ENCODE peak calls at places on chromosome X, in ten cellular contexts. D is AG10803; N is NCI-H1105 treated with DMSO at 0.1 percent for 48 hours; C is activated CD8-positive, alpha-beta memory T cell treated with anti-CD3 and anti-CD28 coated beads for 4 hours; S is hepatocyte; A is left cardiac atrium; O is HFFc6; P is NCI-H748 treated with DMSO at 0.1 percent for 48 hours; I is RPMI7951; M is activated CD4-positive, CD25-positive, alpha-beta regulatory T cell. Q is an unnamed sample.

GRCh38 chrX:155216940-155217450 is 735 bp downstream of the VBP1 start:
- DNase-seq in D (peak; percentile 3), N (peak; percentile 64), C (no peak), S (peak; percentile 21), A (no peak), O (peak; percentile 1), P (peak; percentile 40), I (no peak), M (no peak), Q (no peak)

GRCh38 chrX:53714580-53715335 is 28.2 kb upstream of the HUWE1 start:
- DNase-seq in D (no peak), N (no peak), C (peak; percentile 48), S (no peak), A (no peak), O (no peak), P (no peak), I (peak; percentile 66), M (no peak), Q (peak; percentile 78)

GRCh38 chrX:152926279-152926678 is 28.4 kb downstream of the ZNF185 start:
- DNase-seq in D (peak; percentile 66), N (peak; percentile 70), C (peak; percentile 25), S (peak; percentile 71), A (no peak), O (peak; percentile 56), P (peak; percentile 18), I (peak; percentile 77), M (no peak), Q (peak; percentile 25)

GRCh38 chrX:121084903-121085611 is 37.6 kb downstream of the GLUD2 start:
- DNase-seq in D (no peak), N (no peak), C (no peak), S (peak; percentile 32), A (no peak), O (no peak), P (no peak), I (no peak), M (no peak), Q (no peak)

GRCh38 chrX:44843753-44844152 is at the start of gene DUSP21:
- DNase-seq in D (no peak), N (no peak), C (no peak), S (no peak), A (no peak), O (no peak), P (no peak), I (no peak), M (no peak), Q (peak; percentile 41)

GRCh38 chrX:100748133-100748532 is 16.2 kb upstream of the SYTL4 start:
- DNase-seq in D (no peak), N (no peak), C (no peak), S (no peak), A (no peak), O (peak; percentile 37), P (no peak), I (peak; percentile 62), M (no peak), Q (peak; percentile 48)

GRCh38 chrX:10533686-10534365 is 86.6 kb downstream of the MID1 start:
- DNase-seq in D (no peak), N (no peak), C (no peak), S (no peak), A (no peak), O (peak; percentile 51), P (no peak), I (no peak), M (no peak), Q (no peak)

GRCh38 chrX:33211356-33212254 is at the start of gene DMD:
- DNase-seq in D (peak; percentile 1), N (no peak), C (no peak), S (peak; percentile 52), A (peak; percentile 39), O (no peak), P (no peak), I (peak; percentile 88), M (no peak), Q (no peak)

GRCh38 chrX:18194688-18195087 is 26.0 kb downstream of the BEND2 start:
- DNase-seq in D (no peak), N (peak; percentile 21), C (no peak), S (no peak), A (no peak), O (no peak), P (peak; percentile 41), I (no peak), M (no peak), Q (no peak)

GRCh38 chrX:131067846-131068745 is 9.9 kb downstream of the ARHGAP36 start:
- DNase-seq in D (no peak), N (no peak), C (no peak), S (no peak), A (no peak), O (no peak), P (no peak), I (no peak), M (no peak), Q (no peak)

GRCh38 chrX:116827063-116827462 is 364.3 kb upstream of the CT83 start:
- DNase-seq in D (no peak), N (no peak), C (no peak), S (no peak), A (no peak), O (no peak), P (no peak), I (no peak), M (no peak), Q (no peak)

Q was measured in trophoblast cell.